ENCODE peak calls at places on chromosomes 1 and 21, in four cellular contexts. I is body of pancreas, S is neuronal stem cell, C is RWPE2. Q is an unnamed sample.

GRCh38 chr1:153095764-153096163 is 1.4 kb upstream of the SPRR2E start:
- DNase-seq in I (no peak), C (no peak), S (no peak), Q (no peak)

GRCh38 chr1:25204797-25205441 is 27.4 kb downstream of the SYF2 start:
- DNase-seq in C (no peak), I (no peak), S (peak; percentile 30), Q (peak; percentile 53)

GRCh38 chr1:160996195-160996594 is 24.8 kb downstream of the F11R start:
- DNase-seq in C (no peak), S (no peak), I (no peak), Q (peak; percentile 56)

GRCh38 chr1:39727932-39728317 is 10.8 kb upstream of the PPIE start:
- DNase-seq in I (no peak), C (no peak), S (no peak), Q (no peak)

GRCh38 chr1:11729498-11730428 is 6.2 kb upstream of the AGTRAP start:
- DNase-seq in I (peak; percentile 29), S (no peak), C (no peak), Q (no peak)

GRCh38 chr1:168179411-168180147 is 817 bp downstream of the TIPRL start:
- DNase-seq in C (no peak), S (no peak), I (no peak), Q (no peak)

GRCh38 chr1:193120604-193121166 is 1.1 kb upstream of the CDC73 start:
- DNase-seq in C (no peak), S (no peak), I (no peak), Q (no peak)

GRCh38 chr1:39508857-39509305 is 17.4 kb downstream of the BMP8A start:
- DNase-seq in S (no peak), I (no peak), C (no peak), Q (no peak)

GRCh38 chr1:28096210-28097099 is 8.0 kb upstream of the EYA3 start:
- DNase-seq in S (no peak), I (no peak), C (no peak), Q (no peak)

GRCh38 chr1:111370871-111371270 is 56.7 kb downstream of the OVGP1 start:
- DNase-seq in S (no peak), C (no peak), I (no peak), Q (no peak)

GRCh38 chr21:31395268-31395667 is 51.2 kb upstream of the TIAM1 start:
- DNase-seq in S (no peak), C (no peak), I (no peak), Q (no peak)

GRCh38 chr1:102191723-102192122 is 195.0 kb upstream of the OLFM3 start:
- DNase-seq in C (no peak), S (peak; percentile 62), I (peak; percentile 28), Q (peak; percentile 76)

GRCh38 chr1:25618433-25618808 is 1.8 kb downstream of the MAN1C1 start:
- DNase-seq in S (no peak), C (no peak), I (no peak), Q (no peak)

GRCh38 chr1:232793944-232794343 is 11.3 kb upstream of the MAP10 start:
- DNase-seq in S (no peak), I (peak; percentile 7), C (no peak), Q (peak; percentile 66)

GRCh38 chr1:24301395-24302175 is 17.6 kb upstream of the GRHL3 start:
- DNase-seq in C (no peak), S (no peak), I (no peak), Q (no peak)

GRCh38 chr1:90717356-90717664 is 208 bp upstream of the BARHL2 start:
- DNase-seq in S (no peak), I (no peak), C (no peak), Q (no peak)

GRCh38 chr1:228089520-228090380 is 7.2 kb downstream of the ARF1 start:
- DNase-seq in I (no peak), C (no peak), S (no peak), Q (no peak)

GRCh38 chr21:14527690-14528652 is 18.1 kb downstream of the SAMSN1 start:
- DNase-seq in C (no peak), I (no peak), S (no peak), Q (no peak)

GRCh38 chr1:150683914-150684313 is 13.0 kb downstream of the GOLPH3L start:
- DNase-seq in C (no peak), S (no peak), I (no peak), Q (no peak)

GRCh38 chr1:17671741-17672140 is 83.4 kb upstream of the ACTL8 start:
- DNase-seq in I (no peak), S (no peak), C (no peak), Q (no peak)

GRCh38 chr1:7422081-7422480 is 349.0 kb upstream of the VAMP3 start:
- DNase-seq in I (no peak), C (peak; percentile 40), S (no peak), Q (no peak)

GRCh38 chr1:23624440-23624839 is 65.1 kb upstream of the ID3 start:
- DNase-seq in S (no peak), I (no peak), C (no peak), Q (no peak)

GRCh38 chr1:187838335-187839293 is 1009.9 kb downstream of the PLA2G4A start:
- DNase-seq in I (no peak), S (no peak), C (no peak), Q (no peak)

GRCh38 chr1:160767417-160768294 is 28.3 kb upstream of the LY9 start:
- DNase-seq in C (no peak), I (no peak), S (no peak), Q (no peak)

DNA sequence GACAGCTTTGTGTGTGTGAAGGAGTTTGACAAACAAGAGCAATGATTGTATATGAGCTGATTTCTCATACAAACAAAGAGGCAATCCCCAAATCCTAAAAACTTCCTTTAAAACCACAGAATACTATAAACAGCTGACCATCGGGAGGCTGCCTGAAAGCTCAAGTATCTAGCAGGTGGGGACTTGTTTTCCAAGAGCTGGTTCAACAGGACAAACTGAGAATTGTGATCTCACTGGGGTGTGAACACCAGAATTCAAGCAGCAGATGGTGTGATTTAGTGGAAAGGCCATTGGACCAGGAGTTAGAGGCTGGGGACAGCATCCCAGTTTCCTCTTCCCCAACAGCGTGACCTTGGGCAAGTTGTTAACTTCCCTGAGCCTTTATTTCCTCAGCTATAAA is 13.9 kb downstream of the LMX1A start:
- DNase-seq in S (no peak), C (no peak), I (no peak), Q (no peak)
- H3K4me1 ChIP-seq in S (no peaks in the 10 kb centered on the region), C (no peaks in the 10 kb centered on the region), I (no peaks in the 10 kb centered on the region), Q (no peaks in the 10 kb centered on the region)

DNA sequence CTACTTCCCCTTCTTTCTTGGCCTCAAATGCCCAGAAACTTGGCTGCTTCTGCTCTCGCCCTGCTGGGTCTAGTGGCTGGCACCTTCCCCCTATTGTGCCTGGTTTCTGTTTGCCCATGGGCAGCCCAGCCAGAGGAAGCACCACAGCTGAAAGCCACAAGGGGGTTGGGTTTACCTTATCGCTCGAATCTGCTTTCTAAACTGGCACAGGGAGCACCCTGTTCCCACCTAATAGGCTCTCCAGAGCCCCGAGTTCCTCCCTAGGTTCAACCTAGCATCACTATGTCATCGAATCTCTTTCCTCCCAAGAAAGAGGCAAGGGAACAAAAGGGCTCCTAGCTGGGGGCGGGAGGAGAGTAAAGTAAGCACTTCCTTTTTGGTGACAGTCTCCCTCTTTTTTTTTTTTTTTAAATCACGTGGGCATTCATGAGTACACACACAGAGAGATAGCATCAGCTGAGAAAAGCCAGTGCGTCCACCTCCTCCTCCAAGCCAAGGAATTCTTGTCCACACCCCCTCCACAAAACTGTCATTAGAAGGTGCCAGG is 72.8 kb downstream of the PLEKHA6 start:
- DNase-seq in S (no peak), I (peak; percentile 81), C (no peak), Q (peak; percentile 42)
- H3K4me1 ChIP-seq in S (peaks cover 17% of the 10 kb centered on the region), I (peaks cover 72% of the 10 kb centered on the region), C (peaks cover 23% of the 10 kb centered on the region), Q (peaks cover 9% of the 10 kb centered on the region)

DNA sequence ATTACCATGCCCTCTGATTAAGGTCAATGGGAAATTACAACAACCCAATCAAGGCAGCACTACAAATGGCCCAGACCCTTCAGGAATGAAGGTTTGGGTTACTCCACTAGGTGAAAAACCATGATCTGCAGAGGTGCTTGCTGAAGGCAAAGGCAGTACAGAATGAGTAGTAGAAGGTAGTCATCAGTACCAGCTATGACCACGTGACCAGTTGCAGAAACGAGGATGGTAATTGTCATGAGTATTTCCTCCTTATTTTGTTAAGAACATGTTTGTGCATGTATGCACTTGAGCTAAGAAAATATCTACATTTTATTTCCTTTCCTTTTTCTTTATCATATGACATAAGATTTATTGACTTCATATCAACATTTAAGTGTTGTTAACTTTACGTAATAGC is 607.1 kb downstream of the KCNT2 start:
- DNase-seq in C (no peak), S (no peak), I (no peak), Q (no peak)
- H3K4me1 ChIP-seq in C (peaks cover 14% of the 10 kb centered on the region), S (no peaks in the 10 kb centered on the region), I (no peaks in the 10 kb centered on the region), Q (no peaks in the 10 kb centered on the region)

GRCh38 chr1:115648717-115649691 is 7.2 kb downstream of the VANGL1 start:
- DNase-seq in I (no peak), C (no peak), S (no peak), Q (no peak)

GRCh38 chr1:115647919-115648597 is 6.3 kb downstream of the VANGL1 start:
- DNase-seq in S (no peak), C (no peak), I (no peak), Q (no peak)

GRCh38 chr1:115650961-115651360 is 9.2 kb downstream of the VANGL1 start:
- DNase-seq in S (no peak), C (no peak), I (no peak), Q (no peak)

GRCh38 chr1:115651391-115651790 is 9.6 kb downstream of the VANGL1 start:
- DNase-seq in I (no peak), C (no peak), S (no peak), Q (no peak)

DNA sequence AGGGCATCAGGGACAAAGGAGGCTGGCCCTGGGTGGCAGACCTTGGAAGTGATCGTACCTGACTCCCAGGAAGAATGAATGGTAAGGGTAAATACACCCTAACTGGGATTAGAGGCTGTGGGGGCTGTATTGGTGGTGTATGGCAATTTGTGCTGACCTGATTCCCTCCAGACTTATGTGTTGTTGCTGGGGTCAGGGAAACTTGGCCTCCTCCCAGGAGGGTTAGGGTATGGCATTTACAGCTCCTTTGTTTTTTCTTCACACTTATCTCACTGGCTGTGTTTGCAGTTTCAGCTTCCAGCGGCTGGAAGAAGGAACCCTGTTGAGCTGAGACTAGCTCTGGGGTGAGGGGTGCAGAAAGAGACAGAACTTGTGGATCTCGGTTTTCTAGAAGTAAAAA is 8.2 kb downstream of the VANGL1 start:
- DNase-seq in C (no peak), S (peak; percentile 17), I (peak; percentile 48), Q (peak; percentile 32)
- H3K4me1 ChIP-seq in C (peaks cover 10% of the 10 kb centered on the region), S (peaks cover 24% of the 10 kb centered on the region), I (peaks cover 53% of the 10 kb centered on the region), Q (peaks cover 4% of the 10 kb centered on the region)

DNA sequence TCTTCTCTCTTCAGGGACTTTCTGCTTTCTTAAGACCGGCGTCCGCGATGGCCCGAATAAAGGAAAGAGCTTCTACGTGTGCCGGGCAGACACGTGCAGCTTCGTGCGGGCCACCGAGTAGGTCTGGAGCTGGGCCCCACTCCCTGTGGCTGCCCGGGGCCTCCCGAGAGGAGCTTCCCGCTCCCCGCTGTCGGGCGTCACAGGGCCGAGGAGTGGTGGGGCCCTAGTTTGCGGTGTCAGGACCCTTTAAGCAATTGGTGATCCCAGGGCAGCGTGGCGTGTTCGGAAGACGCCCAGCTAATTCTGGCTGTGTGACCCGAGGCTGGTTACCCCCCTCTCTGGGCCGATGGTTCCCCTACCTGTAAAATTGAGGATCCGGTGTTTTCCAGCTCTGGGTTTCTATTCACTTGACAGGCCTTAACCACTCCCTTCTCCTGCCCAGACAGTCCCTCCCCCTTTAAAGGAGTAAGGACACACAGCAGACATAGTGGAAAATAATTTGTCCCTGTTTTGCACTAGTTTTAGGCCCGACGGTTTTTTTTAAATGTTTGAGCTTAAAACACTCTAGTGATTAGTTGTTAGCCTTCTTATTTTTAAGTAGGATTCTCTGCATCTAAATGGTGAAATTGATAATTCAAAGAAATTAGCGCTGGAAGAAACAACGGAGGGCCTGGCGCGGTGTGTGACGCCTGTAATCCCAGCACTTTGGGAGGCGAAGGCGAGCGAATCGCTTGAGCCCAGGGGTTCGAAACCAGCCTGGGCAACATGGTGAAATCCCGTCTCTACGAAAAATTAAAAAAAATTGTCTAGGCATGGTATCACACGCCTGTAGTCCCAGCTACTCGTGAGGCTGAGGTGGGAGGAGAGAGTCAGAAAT is 553 bp downstream of the TTF2 start:
- DNase-seq in I (peak; percentile 55), C (no peak), S (no peak), Q (peak; percentile 65)
- H3K4me1 ChIP-seq in I (peaks cover 15% of the 10 kb centered on the region), C (peaks cover 10% of the 10 kb centered on the region), S (no peaks in the 10 kb centered on the region), Q (no peaks in the 10 kb centered on the region)

GRCh38 chr1:201144701-201145100 is 9.6 kb downstream of the TMEM9 start:
- DNase-seq in S (no peak), I (no peak), C (no peak), Q (no peak)
- H3K4me1 ChIP-seq in S (no peaks in the 10 kb centered on the region), I (peaks cover 2% of the 10 kb centered on the region), C (no peaks in the 10 kb centered on the region), Q (no peaks in the 10 kb centered on the region)

Q was measured in small intestine.